ENCODE peak calls at places on chromosomes 16 and 17, in seven cellular contexts. D is HCT116, X is GM12878, A is HepG2, L is SK-N-SH, N is H1, B is K562. P is an unnamed sample.

GRCh38 chr16:30377050-30377811 is 2.6 kb downstream of the MYL11 start:
- DNase-seq in D (no peak), X (no peak), A (no peak), L (no peak), N (peak), B (peak), P (no peak)

GRCh38 chr17:9370464-9370863 is 205.2 kb downstream of the STX8 start:
- DNase-seq in D (no peak), X (no peak), A (peak), L (no peak), N (no peak), B (no peak), P (no peak)

GRCh38 chr17:71938340-71939010 is 182.3 kb upstream of the SOX9 start:
- DNase-seq in D (no peak), X (no peak), A (no peak), L (no peak), N (no peak), B (no peak), P (peak)

GRCh38 chr17:39700148-39700987 is 504 bp downstream of the ERBB2 start:
- DNase-seq in D (no peak), X (no peak), A (no peak), L (no peak), N (peak), B (no peak), P (peak)

GRCh38 chr17:36149296-36149820 is 27.1 kb downstream of the TBC1D3B start:
- DNase-seq in D (no peak), X (no peak), A (no peak), L (no peak), N (no peak), B (no peak), P (no peak)

GRCh38 chr17:45293413-45294211 is 23.2 kb downstream of the MAP3K14 start:
- DNase-seq in D (peak), X (no peak), A (peak), L (no peak), N (no peak), B (peak), P (peak)

GRCh38 chr17:357634-358033 is 5.0 kb upstream of the RPH3AL start:
- DNase-seq in D (no peak), X (no peak), A (no peak), L (no peak), N (no peak), B (no peak), P (no peak)

GRCh38 chr17:8875416-8875815 is 7.9 kb upstream of the PIK3R6 start:
- DNase-seq in D (no peak), X (no peak), A (no peak), L (no peak), N (no peak), B (no peak), P (no peak)

GRCh38 chr16:35687071-35687470 is 2227.7 kb downstream of the TP53TG3F start:
- DNase-seq in D (no peak), X (no peak), A (no peak), L (no peak), N (no peak), B (no peak), P (no peak)

GRCh38 chr16:71343078-71343477 is 15.4 kb upstream of the CALB2 start:
- DNase-seq in D (no peak), X (no peak), A (no peak), L (no peak), N (no peak), B (no peak), P (no peak)

GRCh38 chr17:77597421-77598240 is 360.9 kb upstream of the TNRC6C start:
- DNase-seq in D (no peak), X (no peak), A (no peak), L (no peak), N (no peak), B (no peak), P (no peak)

GRCh38 chr17:60960398-60961065 is 282.9 kb downstream of the BCAS3 start:
- DNase-seq in D (no peak), X (no peak), A (no peak), L (no peak), N (no peak), B (no peak), P (no peak)

GRCh38 chr16:54284319-54284930 is 2.2 kb downstream of the IRX3 start:
- DNase-seq in D (no peak), X (no peak), A (no peak), L (peak), N (peak), B (no peak), P (no peak)

GRCh38 chr17:43608313-43608712 is 53.4 kb downstream of the MEOX1 start:
- DNase-seq in D (no peak), X (peak), A (no peak), L (no peak), N (no peak), B (no peak), P (no peak)

GRCh38 chr16:64771273-64771672 is 350.6 kb downstream of the CDH11 start:
- DNase-seq in D (no peak), X (no peak), A (no peak), L (no peak), N (no peak), B (no peak), P (no peak)
- TF ChIP-seq JUND in D (no peak), X (no peak), A (no peak), L (no peak), N (no peak), B (no peak), P (no peak)

DNA sequence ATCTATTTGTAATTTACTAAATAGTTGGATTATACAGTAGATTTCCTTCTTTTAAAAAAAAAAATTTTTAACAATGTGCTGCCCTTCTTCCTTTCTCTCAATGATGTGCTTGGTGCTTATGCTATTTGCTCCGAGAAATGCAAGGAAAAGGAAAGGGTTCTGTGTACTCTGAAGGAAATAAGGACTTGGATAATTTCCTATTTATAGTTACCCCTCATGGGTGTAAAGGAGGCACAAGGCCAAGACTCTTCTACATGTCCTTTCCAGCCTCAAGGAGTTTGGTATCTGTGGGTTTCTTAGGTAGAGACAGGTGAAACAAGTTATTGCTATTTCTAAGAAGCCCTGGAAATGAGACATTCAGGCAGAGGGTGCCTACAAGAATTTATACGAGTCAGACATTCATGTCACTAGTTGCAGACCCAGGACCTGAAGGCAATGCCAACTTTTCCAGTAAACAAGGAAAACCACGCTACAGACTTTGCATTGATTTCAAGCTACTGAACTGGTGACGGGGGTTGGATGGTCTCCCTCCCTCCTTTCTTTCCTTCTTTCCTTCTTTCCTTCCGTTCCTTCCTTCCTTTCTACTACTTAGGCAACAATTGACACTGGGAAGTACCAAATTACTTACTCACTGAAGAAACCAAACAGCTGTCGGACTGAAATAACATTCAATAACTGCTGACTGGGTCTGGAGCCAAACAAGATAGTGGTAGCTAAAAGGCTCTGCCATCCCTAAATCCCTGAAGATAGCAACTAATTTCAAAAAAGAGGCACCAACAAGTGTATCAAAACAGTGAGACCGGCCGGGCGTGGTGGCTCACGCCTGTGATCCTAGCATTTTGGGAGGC is 33.8 kb upstream of the GHDC start:
- DNase-seq in D (no peak), X (no peak), A (no peak), L (no peak), N (no peak), B (no peak), P (no peak)
- TF ChIP-seq JUND in D (no peak), X (no peak), A (no peak), L (no peak), N (no peak), B (no peak), P (no peak)

GRCh38 chr17:16962804-16963203 is 9.1 kb downstream of the TNFRSF13B start:
- DNase-seq in D (peak), X (no peak), A (no peak), L (no peak), N (peak), B (no peak), P (no peak)

GRCh38 chr17:16961792-16962191 is 10.1 kb downstream of the TNFRSF13B start:
- DNase-seq in D (no peak), X (no peak), A (no peak), L (no peak), N (no peak), B (no peak), P (no peak)
- TF ChIP-seq JUND in D (no peak), X (no peak), A (no peak), L (no peak), N (no peak), B (no peak), P (no peak)

GRCh38 chr17:56125830-56126819 is 27.1 kb upstream of the ANKFN1 start:
- DNase-seq in D (peak), X (no peak), A (peak), L (peak), N (peak), B (no peak), P (no peak)

GRCh38 chr17:56119191-56119590 is 34.1 kb upstream of the ANKFN1 start:
- DNase-seq in D (no peak), X (no peak), A (no peak), L (no peak), N (no peak), B (no peak), P (no peak)

GRCh38 chr17:56121661-56122060 is 31.6 kb upstream of the ANKFN1 start:
- DNase-seq in D (no peak), X (no peak), A (no peak), L (no peak), N (no peak), B (no peak), P (peak)
- TF ChIP-seq JUND in D (no peak), X (no peak), A (no peak), L (no peak), N (no peak), B (no peak), P (no peak)

GRCh38 chr17:57808882-57809281 is 41.0 kb downstream of the MRPS23 start:
- DNase-seq in D (no peak), X (no peak), A (no peak), L (peak), N (no peak), B (no peak), P (no peak)
- TF ChIP-seq JUND in D (no peak), X (no peak), A (no peak), L (no peak), N (no peak), B (no peak), P (no peak)

DNA sequence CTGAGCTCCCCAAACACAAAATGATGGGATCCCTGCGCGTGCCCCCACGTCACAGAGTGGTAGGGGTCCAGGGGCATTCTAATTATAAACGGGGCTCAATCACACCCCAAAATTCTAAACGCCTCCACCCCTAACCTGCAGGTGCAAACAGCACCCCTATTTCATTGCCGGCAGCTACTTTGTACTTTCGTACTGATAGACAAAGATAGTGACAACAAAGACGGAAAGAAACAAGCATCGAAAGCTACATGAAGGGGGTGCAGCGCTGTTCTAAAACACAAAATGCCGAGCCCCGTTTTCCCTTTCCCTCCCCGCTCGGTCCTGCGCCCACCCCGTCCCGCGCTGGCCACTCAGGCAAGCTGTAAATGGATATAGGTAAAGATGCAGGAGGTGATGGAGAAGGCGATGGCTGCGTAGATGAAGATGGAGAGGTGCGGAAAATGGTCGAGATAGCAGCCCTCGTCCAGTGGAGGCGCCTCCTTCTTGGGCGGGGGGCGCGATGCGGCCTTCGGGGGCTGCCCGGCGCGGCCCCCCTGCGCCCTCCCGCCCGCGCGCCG is 14.0 kb downstream of the MIS12 start:
- DNase-seq in D (no peak), X (no peak), A (no peak), L (no peak), N (no peak), B (no peak), P (no peak)
- TF ChIP-seq JUND in D (no peak), X (no peak), A (no peak), L (no peak), N (no peak), B (no peak), P (no peak)